ENCODE peak calls at places on chromosomes 5 and 9, in nine cellular contexts. C is CD8-positive, alpha-beta memory T cell; Q is CD4-positive, alpha-beta T cell; F is ovary; M is mesendoderm; X is colonic mucosa; L is CD4-positive, alpha-beta memory T cell; V is upper lobe of right lung; E is fibroblast of lung. D is an unnamed sample.
A peak's percentile ranks its signal among the peaks of the same experiment; 100 is the strongest.

GRCh38 chr5:109453251-109453650 is 43.5 kb upstream of the PJA2 start:
- DNase-seq in F (no peak), Q (no peak), V (no peak), E (peak; percentile 61), L (no peak), C (no peak), X (no peak), M (no peak), D (no peak)

GRCh38 chr5:142102980-142103379 is 5.6 kb upstream of the NDFIP1 start:
- DNase-seq in E (no peak), C (no peak), V (no peak), X (no peak), F (no peak), Q (no peak), M (no peak), L (no peak), D (no peak)

GRCh38 chr5:101687630-101688029 is 608.5 kb downstream of the SLCO4C1 start:
- DNase-seq in L (no peak), F (no peak), X (no peak), M (no peak), E (peak; percentile 32), V (no peak), C (no peak), Q (no peak), D (no peak)

GRCh38 chr5:33341316-33341715 is 99.4 kb upstream of the TARS1 start:
- DNase-seq in L (no peak), C (no peak), E (no peak), F (no peak), M (no peak), X (no peak), Q (no peak), V (no peak), D (no peak)

GRCh38 chr9:12162101-12162500 is 531.1 kb upstream of the TYRP1 start:
- DNase-seq in V (no peak), C (no peak), F (no peak), X (no peak), E (no peak), Q (no peak), L (no peak), M (no peak), D (no peak)

GRCh38 chr5:119031905-119032304 is 39.0 kb upstream of the DMXL1 start:
- DNase-seq in X (no peak), V (no peak), L (no peak), E (peak; percentile 17), Q (no peak), C (no peak), M (peak; percentile 19), F (no peak), D (no peak)

GRCh38 chr5:55123365-55123764 is 20.9 kb downstream of the GZMA start:
- DNase-seq in C (no peak), V (no peak), E (no peak), X (no peak), L (no peak), F (no peak), Q (no peak), M (peak; percentile 9), D (no peak)

GRCh38 chr5:163705983-163706771 is 200.8 kb downstream of the MAT2B start:
- DNase-seq in C (no peak), M (no peak), V (no peak), Q (no peak), F (no peak), X (no peak), E (peak; percentile 78), L (no peak), D (no peak)

GRCh38 chr9:124535846-124536245 is 28.6 kb upstream of the NR5A1 start:
- DNase-seq in Q (no peak), F (no peak), V (no peak), E (no peak), L (no peak), X (no peak), M (no peak), C (no peak), D (no peak)

GRCh38 chr9:5263568-5264218 is 32.5 kb downstream of the INSL4 start:
- DNase-seq in F (no peak), V (no peak), C (no peak), Q (no peak), E (peak; percentile 13), L (peak; percentile 7), M (peak; percentile 73), X (no peak), D (peak; percentile 11)

GRCh38 chr5:35294976-35295375 is 64.7 kb upstream of the PRLR start:
- DNase-seq in Q (no peak), E (no peak), F (no peak), X (no peak), L (no peak), V (no peak), M (peak; percentile 55), C (no peak), D (no peak)

GRCh38 chr5:138289296-138289695 is 14.9 kb upstream of the GFRA3 start:
- DNase-seq in E (no peak), X (no peak), C (no peak), Q (no peak), L (no peak), V (no peak), M (no peak), F (no peak), D (no peak)

GRCh38 chr5:138282918-138283742 is 8.7 kb upstream of the GFRA3 start:
- DNase-seq in L (no peak), C (no peak), V (peak; percentile 62), X (no peak), Q (no peak), F (no peak), E (peak; percentile 51), M (peak; percentile 84), D (no peak)

DNA sequence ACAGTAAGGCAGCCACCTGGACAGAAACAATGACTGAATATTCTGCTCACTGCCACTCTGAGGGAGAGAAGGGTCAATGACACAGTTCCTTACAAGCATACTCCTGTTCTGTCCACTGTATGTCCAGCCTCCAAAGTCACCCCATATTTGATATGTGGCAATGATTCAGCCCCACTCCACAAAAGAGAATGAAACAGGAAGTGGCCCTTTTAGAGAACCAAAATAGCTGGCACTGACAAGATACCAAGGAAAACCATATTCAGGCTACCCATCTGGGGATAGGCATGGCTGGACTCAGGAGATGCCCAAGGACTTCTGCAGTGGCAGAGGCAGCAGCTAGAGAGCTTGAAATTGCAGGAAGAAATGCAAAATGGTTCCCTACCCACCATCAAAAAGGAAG is 12.8 kb upstream of the GFRA3 start:
- DNase-seq in V (no peak), Q (no peak), E (no peak), M (no peak), L (no peak), X (no peak), C (no peak), F (no peak), D (no peak)
- H3K27ac ChIP-seq in V (no peak overlapping the region), Q (no peak overlapping the region), E (no peak overlapping the region), M (no peak overlapping the region), L (no peak overlapping the region), X (no peak overlapping the region), C (no peak overlapping the region), F (no peak overlapping the region), D (no peak overlapping the region)

DNA sequence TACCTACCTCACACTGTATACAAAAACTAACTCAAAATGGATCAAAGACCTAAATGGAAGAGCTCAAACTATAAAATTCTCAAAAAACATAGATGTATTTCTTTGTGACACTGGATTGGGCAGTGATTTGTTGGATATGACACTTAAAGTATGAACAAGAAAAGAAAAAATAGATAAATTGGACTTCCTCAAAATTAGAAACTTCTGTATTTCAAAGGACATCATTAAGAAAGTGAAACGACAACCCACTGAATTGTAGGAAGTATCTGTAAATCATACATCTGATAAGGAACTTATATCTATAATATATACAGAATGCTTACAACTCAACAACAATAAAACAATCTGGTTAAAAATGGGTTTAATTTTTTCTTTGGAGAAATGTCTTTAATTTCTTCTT is 96.7 kb downstream of the NRG2 start:
- DNase-seq in F (no peak), V (no peak), X (no peak), C (no peak), L (no peak), Q (no peak), E (no peak), M (no peak), D (no peak)
- H3K27me3 ChIP-seq in F (no peaks in the 10 kb centered on the region), V (no peaks in the 10 kb centered on the region), X (no peaks in the 10 kb centered on the region), C (no peaks in the 10 kb centered on the region), L (peaks cover 3% of the 10 kb centered on the region), Q (peaks cover 18% of the 10 kb centered on the region), E (peaks cover 6% of the 10 kb centered on the region), M (no peaks in the 10 kb centered on the region), D (peaks cover 12% of the 10 kb centered on the region)

GRCh38 chr5:136065588-136065987 is 36.8 kb downstream of the TGFBI start:
- DNase-seq in X (no peak), F (no peak), M (no peak), Q (no peak), E (no peak), L (no peak), V (no peak), C (no peak), D (no peak)
- H3K27ac ChIP-seq in X (no peak overlapping the region), F (no peak overlapping the region), M (no peak overlapping the region), Q (no peak overlapping the region), E (no peak overlapping the region), L (no peak overlapping the region), V (no peak overlapping the region), C (no peak overlapping the region), D (no peak overlapping the region)

DNA sequence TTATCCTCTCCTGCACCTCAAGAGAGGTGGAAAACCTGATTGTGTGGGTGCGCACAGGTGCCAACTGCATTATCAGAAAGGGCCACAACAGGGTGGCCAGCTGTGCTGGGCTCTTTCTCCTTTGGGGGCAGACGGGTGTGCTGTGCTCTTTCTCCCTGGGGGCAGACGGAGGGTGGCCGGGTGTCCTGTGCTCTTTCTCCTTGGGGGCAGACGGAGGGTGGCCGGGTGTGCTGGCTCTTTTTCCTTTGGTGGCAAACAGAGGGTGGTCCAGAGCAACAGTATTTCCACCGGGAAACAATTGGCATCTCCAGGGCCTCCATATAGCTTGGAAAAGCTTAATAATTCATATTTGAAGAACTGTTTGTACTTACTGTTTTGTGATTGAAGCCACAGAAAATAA is 6.8 kb downstream of the LMX1B start:
- DNase-seq in F (no peak), Q (no peak), C (no peak), X (no peak), V (no peak), E (no peak), M (no peak), L (no peak), D (no peak)
- H3K27me3 ChIP-seq in F (peaks cover 6% of the 10 kb centered on the region), Q (peaks cover 97% of the 10 kb centered on the region), C (peaks cover 55% of the 10 kb centered on the region), X (peaks cover 98% of the 10 kb centered on the region), V (peaks cover 100% of the 10 kb centered on the region), E (peaks cover 90% of the 10 kb centered on the region), M (peaks cover 93% of the 10 kb centered on the region), L (peaks cover 49% of the 10 kb centered on the region), D (peaks cover 31% of the 10 kb centered on the region)

DNA sequence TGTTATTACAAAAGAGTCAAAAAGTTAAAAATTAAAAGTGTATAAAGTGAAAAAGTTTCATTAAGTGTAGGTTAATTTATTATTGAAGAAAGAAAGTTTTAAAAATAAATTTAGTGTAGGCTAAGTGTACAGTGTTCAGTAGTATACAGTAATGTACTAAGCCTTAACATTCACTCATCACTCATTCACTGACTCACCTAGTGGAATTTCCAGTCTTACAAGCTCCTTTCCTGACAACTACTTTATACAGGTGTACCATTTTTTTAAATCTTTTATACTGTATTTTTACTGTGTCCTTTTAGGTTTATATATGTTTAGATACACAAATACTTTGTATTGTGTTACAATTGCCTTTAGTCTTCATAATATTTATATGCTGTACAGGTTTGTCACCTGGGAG is 530.2 kb upstream of the FAM174A start:
- DNase-seq in M (no peak), E (no peak), F (no peak), X (no peak), C (no peak), Q (no peak), L (no peak), V (no peak), D (no peak)
- H3K27ac ChIP-seq in M (no peak overlapping the region), E (no peak overlapping the region), F (no peak overlapping the region), X (no peak overlapping the region), C (no peak overlapping the region), Q (no peak overlapping the region), L (no peak overlapping the region), V (no peak overlapping the region), D (no peak overlapping the region)